ENCODE peak calls at places on chromosomes 5 and 9, in nine cellular contexts. E is A549, H is GM12865, M is neural progenitor cell, A is foreskin fibroblast, Z is fibroblast of lung, T is astrocyte, D is suprapubic skin, L is left ventricle myocardium inferior. C is an unnamed sample.

GRCh38 chr5:82169892-82170291 is 108.3 kb downstream of the RPS23 start:
- DNase-seq in Z (no peak), T (no peak), M (no peak), L (no peak), D (no peak), E (no peak), H (no peak), A (no peak), C (no peak)

GRCh38 chr9:117247271-117247670 is 167.6 kb downstream of the ASTN2 start:
- DNase-seq in Z (no peak), E (peak), D (no peak), A (no peak), L (no peak), H (peak), T (no peak), M (peak), C (peak)

GRCh38 chr5:80569961-80570786 is at the start of gene ANKRD34B:
- DNase-seq in D (no peak), E (peak), A (peak), T (no peak), H (peak), Z (no peak), L (no peak), M (peak), C (peak)

GRCh38 chr9:16069671-16070586 is 517.1 kb downstream of the CCDC171 start:
- DNase-seq in H (no peak), A (peak), Z (peak), L (no peak), E (no peak), M (peak), T (peak), D (no peak), C (no peak)

GRCh38 chr5:41843456-41844112 is 26.6 kb downstream of the OXCT1 start:
- DNase-seq in A (peak), L (no peak), Z (peak), M (peak), T (peak), D (no peak), H (peak), E (peak), C (peak)

GRCh38 chr5:142874537-142874936 is 104.4 kb downstream of the ARHGAP26 start:
- DNase-seq in H (no peak), A (peak), T (no peak), E (peak), Z (peak), D (peak), M (no peak), L (peak), C (no peak)

GRCh38 chr5:180704362-180704761 is 35.5 kb downstream of the OR2Y1 start:
- DNase-seq in Z (peak), E (peak), L (no peak), A (peak), M (no peak), T (peak), D (no peak), H (no peak), C (no peak)

GRCh38 chr5:52707626-52708025 is 80.1 kb upstream of the ITGA1 start:
- DNase-seq in E (no peak), M (no peak), H (no peak), Z (no peak), D (no peak), L (no peak), A (no peak), T (no peak), C (no peak)

GRCh38 chr5:36001032-36001431 is 9.8 kb upstream of the UGT3A1 start:
- DNase-seq in M (no peak), A (no peak), Z (no peak), T (no peak), D (no peak), E (no peak), L (no peak), H (no peak), C (no peak)

GRCh38 chr5:167699434-167699833 is 592.0 kb upstream of the WWC1 start:
- DNase-seq in T (peak), E (peak), L (no peak), M (peak), A (peak), H (no peak), D (no peak), Z (peak), C (no peak)

GRCh38 chr5:173233347-173234128 is 1.5 kb downstream of the NKX2-5 start:
- DNase-seq in L (no peak), T (no peak), Z (no peak), H (no peak), A (no peak), D (no peak), E (no peak), M (peak), C (no peak)

GRCh38 chr5:58012103-58012502 is 447.8 kb downstream of the PLK2 start:
- DNase-seq in D (no peak), T (peak), M (no peak), A (no peak), E (no peak), H (no peak), L (no peak), Z (no peak), C (no peak)

GRCh38 chr5:129460951-129461815 is 1.1 kb downstream of the ADAMTS19 start:
- DNase-seq in Z (peak), A (peak), M (peak), H (peak), L (peak), D (no peak), T (peak), E (peak), C (peak)
- TF ChIP-seq CTCF in Z (peak), A (peak), M (peak), H (peak), L (peak), D (no peak), T (no peak), E (peak), C (peak)

DNA sequence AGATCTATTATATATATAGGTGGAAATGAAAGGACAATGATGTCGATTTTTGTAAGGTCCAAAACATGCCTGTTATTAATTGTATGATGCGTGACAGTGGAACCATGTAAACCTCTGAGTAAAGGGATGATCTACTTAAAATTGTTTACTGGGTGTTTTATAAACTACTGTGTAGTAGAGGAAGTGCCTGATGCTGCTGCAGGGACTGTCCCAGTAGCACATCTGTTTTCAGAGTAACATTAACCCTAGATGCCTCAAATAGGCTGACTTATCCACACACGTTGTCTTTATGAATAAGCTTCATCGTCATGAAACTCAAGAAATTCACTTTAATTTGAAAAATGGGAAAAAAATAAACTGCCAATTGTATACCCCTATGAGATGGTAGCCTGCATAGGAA is 1.7 kb downstream of the CAMK4 start:
- DNase-seq in D (no peak), Z (no peak), L (no peak), H (peak), E (no peak), A (no peak), T (no peak), M (no peak), C (no peak)
- H3K4me3 ChIP-seq in D (no peak), Z (no peak), L (no peak), H (peak), E (no peak), A (no peak), T (no peak), M (no peak), C (no peak)

DNA sequence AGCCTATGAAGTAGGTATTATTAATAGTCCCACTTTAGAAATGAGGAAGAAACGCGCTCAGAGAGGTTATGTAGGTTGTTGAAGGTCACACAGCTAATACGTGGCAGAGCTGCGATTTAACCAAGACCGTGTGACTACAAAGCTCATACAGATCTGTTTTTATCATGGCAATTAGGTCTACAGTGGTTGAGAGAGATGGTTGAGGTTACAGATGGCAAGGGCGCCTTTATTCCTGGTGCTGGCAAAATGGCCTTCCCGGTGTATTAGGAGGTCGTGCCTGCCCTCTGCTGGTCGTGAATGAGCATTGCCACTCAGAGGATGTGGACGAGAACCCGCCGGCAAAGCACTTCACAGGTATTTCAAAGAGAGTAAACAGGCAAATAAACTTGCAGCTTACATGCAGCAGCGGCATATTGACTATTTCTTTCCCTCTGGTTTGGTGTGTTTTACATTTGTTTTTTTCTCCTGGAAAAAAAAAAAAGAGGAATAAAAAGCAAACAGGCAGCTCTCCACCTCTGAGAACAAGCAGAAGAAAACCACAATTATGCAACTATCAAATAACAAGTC is 65.3 kb upstream of the EGFLAM start:
- DNase-seq in Z (peak), T (peak), H (peak), A (peak), E (peak), L (peak), M (peak), D (peak), C (peak)
- TF ChIP-seq CTCF in Z (peak), T (peak), H (peak), A (peak), E (peak), L (peak), M (peak), D (peak), C (peak)

DNA sequence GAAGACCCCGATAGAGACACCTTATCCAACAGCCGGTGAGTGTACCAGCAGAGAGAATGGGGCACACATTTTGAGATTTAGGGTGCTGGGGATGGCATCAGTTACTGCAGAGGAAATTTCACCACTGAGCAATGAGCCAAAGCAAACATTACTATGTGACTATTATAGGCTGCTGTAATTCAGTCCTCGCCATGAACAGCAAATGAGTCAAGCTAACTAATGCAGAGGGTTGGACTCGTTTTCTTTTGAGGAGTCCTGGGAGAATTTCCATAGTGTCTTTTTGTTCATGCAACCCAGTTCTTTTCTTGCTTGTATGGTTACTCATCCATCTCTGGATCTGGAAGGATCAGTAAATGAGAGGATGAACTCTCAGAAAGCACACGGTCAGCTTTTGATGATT is 323.8 kb downstream of the PSAT1 start:
- DNase-seq in M (no peak), L (no peak), Z (peak), H (no peak), D (no peak), T (peak), A (peak), E (peak), C (no peak)
- H3K4me3 ChIP-seq in M (no peak), L (no peak), Z (no peak), H (no peak), D (no peak), T (peak), A (no peak), E (no peak), C (no peak)

DNA sequence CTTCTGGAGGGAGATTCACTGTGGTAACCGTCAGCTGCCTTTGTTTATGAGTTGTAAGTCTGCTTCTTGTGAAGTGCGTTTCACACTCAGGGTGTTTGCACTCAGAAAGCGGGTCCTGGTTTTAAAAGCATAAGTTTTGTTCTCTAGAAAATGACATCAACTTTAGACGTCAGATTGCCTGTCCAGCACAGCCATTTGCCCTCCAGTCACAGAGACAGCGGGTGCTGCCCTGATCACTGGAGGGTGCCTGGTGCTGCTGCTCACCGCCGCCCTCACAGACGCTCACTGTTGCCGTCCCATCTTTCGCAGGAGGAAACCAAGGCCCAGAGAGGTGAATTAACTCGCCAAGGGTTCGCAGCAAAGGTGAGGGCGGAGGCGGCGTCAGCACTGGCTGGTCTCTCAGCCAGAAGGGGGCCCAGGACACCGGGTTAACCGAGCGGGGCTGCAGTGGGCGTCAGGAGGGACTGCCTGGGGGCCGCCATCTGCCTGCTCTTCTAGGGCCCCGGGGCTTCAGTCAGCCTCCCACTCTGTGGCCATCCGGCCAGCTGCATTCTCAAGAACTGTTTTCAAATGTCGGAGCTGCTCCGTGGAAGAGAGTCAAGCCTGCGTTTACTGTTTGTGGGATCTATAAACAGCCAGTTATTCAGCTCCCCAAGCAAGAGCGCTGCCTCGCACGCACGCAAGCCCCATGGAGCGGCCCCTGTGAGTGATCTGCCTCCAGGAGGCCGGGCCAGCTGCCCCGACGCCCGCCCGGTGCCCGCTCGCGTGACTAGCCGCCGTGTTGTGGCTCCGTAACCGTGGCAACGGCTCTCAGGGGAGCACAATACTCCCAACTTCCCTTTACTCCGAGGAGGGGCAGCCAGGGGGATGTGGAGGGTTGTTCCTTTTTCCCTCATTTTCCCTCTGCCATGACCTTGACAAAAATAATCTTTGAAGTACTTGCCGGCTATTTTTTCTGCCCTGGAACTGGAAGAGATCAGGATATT is 43.4 kb upstream of the EXOC3 start:
- DNase-seq in E (peak), D (peak), M (peak), L (peak), A (peak), Z (peak), T (peak), H (peak), C (peak)
- TF ChIP-seq CTCF in E (no peak), D (no peak), M (no peak), L (no peak), A (no peak), Z (no peak), T (no peak), H (no peak), C (no peak)

C was measured in WERI-Rb-1.